ENCODE peak calls at places on chromosomes 13 and 19, in five cellular contexts. One of them, this sample, is unnamed.

GRCh38 chr13:53311561-53311960 is 282.9 kb downstream of the OLFM4 start:
- ATAC-seq in HepG2: no peak
- ATAC-seq in right lobe of liver: no peak
- ATAC-seq in upper lobe of left lung: no peak
- ATAC-seq in K562: no peak
- ATAC-seq in this sample: no peak

GRCh38 chr19:55585658-55586339 is 5.2 kb upstream of the ZNF579 start:
- ATAC-seq in HepG2: peak; percentile 72
- ATAC-seq in right lobe of liver: peak; percentile 44
- ATAC-seq in upper lobe of left lung: peak; percentile 50
- ATAC-seq in K562: no peak
- ATAC-seq in this sample: peak; percentile 65

GRCh38 chr19:4889034-4889825 is 13.5 kb downstream of the ARRDC5 start:
- ATAC-seq in HepG2: no peak
- ATAC-seq in right lobe of liver: no peak
- ATAC-seq in upper lobe of left lung: no peak
- ATAC-seq in K562: peak; percentile 42
- ATAC-seq in this sample: no peak

GRCh38 chr13:40994581-40995230 is 24.4 kb downstream of the ELF1 start:
- ATAC-seq in HepG2: no peak
- ATAC-seq in right lobe of liver: peak; percentile 29
- ATAC-seq in upper lobe of left lung: no peak
- ATAC-seq in K562: no peak
- ATAC-seq in this sample: no peak

GRCh38 chr19:5075603-5076002 is 106.7 kb downstream of the KDM4B start:
- ATAC-seq in HepG2: no peak
- ATAC-seq in right lobe of liver: peak; percentile 2
- ATAC-seq in upper lobe of left lung: no peak
- ATAC-seq in K562: no peak
- ATAC-seq in this sample: no peak

GRCh38 chr19:39448271-39448670 is 2.9 kb downstream of the SUPT5H start:
- ATAC-seq in HepG2: no peak
- ATAC-seq in right lobe of liver: no peak
- ATAC-seq in upper lobe of left lung: no peak
- ATAC-seq in K562: no peak
- ATAC-seq in this sample: no peak

GRCh38 chr19:1094978-1095701 is at the start of gene POLR2E:
- ATAC-seq in HepG2: peak; percentile 73
- ATAC-seq in right lobe of liver: peak; percentile 77
- ATAC-seq in upper lobe of left lung: peak; percentile 97
- ATAC-seq in K562: peak; percentile 95
- ATAC-seq in this sample: peak; percentile 99

GRCh38 chr19:12675940-12676339 is 5.7 kb downstream of the DHPS start:
- ATAC-seq in HepG2: no peak
- ATAC-seq in right lobe of liver: no peak
- ATAC-seq in upper lobe of left lung: no peak
- ATAC-seq in K562: no peak
- ATAC-seq in this sample: no peak

GRCh38 chr19:33902802-33903488 is 106.3 kb downstream of the KCTD15 start:
- ATAC-seq in HepG2: no peak
- ATAC-seq in right lobe of liver: peak; percentile 26
- ATAC-seq in upper lobe of left lung: no peak
- ATAC-seq in K562: peak; percentile 98
- ATAC-seq in this sample: no peak

GRCh38 chr19:13796301-13797057 is 1.2 kb downstream of the ZSWIM4 start:
- ATAC-seq in HepG2: no peak
- ATAC-seq in right lobe of liver: peak; percentile 8
- ATAC-seq in upper lobe of left lung: peak; percentile 56
- ATAC-seq in K562: no peak
- ATAC-seq in this sample: peak; percentile 37

GRCh38 chr13:27960362-27961226 is 8.5 kb downstream of the CDX2 start:
- ATAC-seq in HepG2: peak; percentile 90
- ATAC-seq in right lobe of liver: peak; percentile 94
- ATAC-seq in upper lobe of left lung: peak; percentile 80
- ATAC-seq in K562: peak; percentile 76
- ATAC-seq in this sample: peak; percentile 36
- TF ChIP-seq CTCF in HepG2: peak; percentile 90
- TF ChIP-seq CTCF in right lobe of liver: peak; percentile 86
- TF ChIP-seq CTCF in upper lobe of left lung: peak; percentile 16
- TF ChIP-seq CTCF in K562: peak; percentile 29
- TF ChIP-seq CTCF in this sample: no peak

GRCh38 chr19:47418595-47419036 is 711 bp downstream of the MEIS3 start:
- ATAC-seq in HepG2: no peak
- ATAC-seq in right lobe of liver: no peak
- ATAC-seq in upper lobe of left lung: no peak
- ATAC-seq in K562: no peak
- ATAC-seq in this sample: no peak

GRCh38 chr19:47417746-47418594 is 1.4 kb downstream of the MEIS3 start:
- ATAC-seq in HepG2: no peak
- ATAC-seq in right lobe of liver: no peak
- ATAC-seq in upper lobe of left lung: no peak
- ATAC-seq in K562: no peak
- ATAC-seq in this sample: no peak

GRCh38 chr19:47417107-47417745 is 2.1 kb downstream of the MEIS3 start:
- ATAC-seq in HepG2: peak; percentile 22
- ATAC-seq in right lobe of liver: peak; percentile 7
- ATAC-seq in upper lobe of left lung: no peak
- ATAC-seq in K562: no peak
- ATAC-seq in this sample: no peak

GRCh38 chr19:47419789-47420188 is 462 bp upstream of the MEIS3 start:
- ATAC-seq in HepG2: no peak
- ATAC-seq in right lobe of liver: no peak
- ATAC-seq in upper lobe of left lung: no peak
- ATAC-seq in K562: no peak
- ATAC-seq in this sample: no peak

GRCh38 chr19:47419037-47419783 is at the start of gene MEIS3:
- ATAC-seq in HepG2: no peak
- ATAC-seq in right lobe of liver: no peak
- ATAC-seq in upper lobe of left lung: peak; percentile 23
- ATAC-seq in K562: peak; percentile 20
- ATAC-seq in this sample: peak; percentile 54
- H3K27me3 ChIP-seq in HepG2: peaks cover 17% of the 10 kb centered on the region
- H3K27me3 ChIP-seq in right lobe of liver: peaks cover 27% of the 10 kb centered on the region
- H3K27me3 ChIP-seq in upper lobe of left lung: peaks cover 52% of the 10 kb centered on the region
- H3K27me3 ChIP-seq in K562: peaks cover 51% of the 10 kb centered on the region
- H3K27me3 ChIP-seq in this sample: peaks cover 82% of the 10 kb centered on the region

GRCh38 chr19:3538258-3538929 is 580 bp upstream of the TEKTIP1 start:
- ATAC-seq in HepG2: peak; percentile 7
- ATAC-seq in right lobe of liver: no peak
- ATAC-seq in upper lobe of left lung: no peak
- ATAC-seq in K562: peak; percentile 55
- ATAC-seq in this sample: no peak
- TF ChIP-seq POLR2A in HepG2: no peak
- TF ChIP-seq POLR2A in right lobe of liver: no peak
- TF ChIP-seq POLR2A in upper lobe of left lung: no peak
- TF ChIP-seq POLR2A in K562: peak; percentile 38
- TF ChIP-seq POLR2A in this sample: no peak

GRCh38 chr19:45901912-45902650 is at the start of gene MYPOP:
- ATAC-seq in HepG2: peak; percentile 73
- ATAC-seq in right lobe of liver: no peak
- ATAC-seq in upper lobe of left lung: no peak
- ATAC-seq in K562: no peak
- ATAC-seq in this sample: no peak
- TF ChIP-seq CTCF in HepG2: no peak
- TF ChIP-seq CTCF in right lobe of liver: no peak
- TF ChIP-seq CTCF in upper lobe of left lung: no peak
- TF ChIP-seq CTCF in K562: no peak
- TF ChIP-seq CTCF in this sample: no peak

DNA sequence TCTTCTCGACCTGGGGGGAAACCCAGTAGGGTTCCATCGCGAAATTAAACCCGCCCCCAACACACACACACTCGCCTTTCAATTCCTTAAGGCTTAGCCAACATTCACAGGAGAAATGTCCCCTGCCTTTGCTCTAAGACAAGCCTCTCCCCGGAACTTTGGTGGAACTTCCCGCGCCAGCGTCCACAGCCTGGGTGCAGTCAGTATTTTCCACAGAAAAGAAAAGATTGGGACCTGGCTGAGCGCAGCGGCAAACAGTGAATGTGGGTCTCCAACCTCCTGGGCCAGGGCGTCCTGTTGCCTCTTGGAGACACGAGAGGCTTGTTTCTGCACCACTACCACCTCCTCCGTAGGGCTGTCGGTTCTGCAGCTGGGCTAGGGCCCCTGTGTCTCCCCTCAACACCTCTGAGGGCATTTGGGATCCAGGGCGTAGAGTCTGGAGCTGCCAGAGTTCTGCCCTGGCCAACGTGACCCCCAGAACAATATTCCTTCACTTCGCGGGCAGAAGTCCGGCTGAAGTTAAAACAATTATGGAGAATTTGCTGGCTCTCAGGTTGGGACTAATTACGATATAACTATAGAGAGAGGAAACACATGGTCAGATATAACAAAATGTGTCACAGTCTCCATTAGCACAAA is 3.3 kb downstream of the PDX1 start:
- ATAC-seq in HepG2: no peak
- ATAC-seq in right lobe of liver: no peak
- ATAC-seq in upper lobe of left lung: no peak
- ATAC-seq in K562: no peak
- ATAC-seq in this sample: no peak
- H3K27me3 ChIP-seq in HepG2: peaks cover 8% of the 10 kb centered on the region
- H3K27me3 ChIP-seq in right lobe of liver: peaks cover 59% of the 10 kb centered on the region
- H3K27me3 ChIP-seq in upper lobe of left lung: peaks cover 85% of the 10 kb centered on the region
- H3K27me3 ChIP-seq in K562: peaks cover 4% of the 10 kb centered on the region
- H3K27me3 ChIP-seq in this sample: peaks cover 100% of the 10 kb centered on the region